ENCODE peak calls at places on chromosomes 5 and 9, in seven cellular contexts. S is HCEC 1CT; J is Right ventricle myocardium superior; M is GM04503; T is ovary; D is effector memory CD8-positive, alpha-beta T cell; L is DMS153. P is an unnamed sample.

GRCh38 chr5:8060235-8061139 is 191.5 kb downstream of the MTRR start:
- DNase-seq in S (no peak), J (no peak), M (no peak), T (no peak), D (no peak), L (peak), P (peak)

GRCh38 chr5:168317521-168318147 is 26.2 kb downstream of the WWC1 start:
- DNase-seq in S (peak), J (no peak), M (peak), T (no peak), D (no peak), L (peak), P (no peak)

GRCh38 chr5:17355585-17356346 is 138.3 kb downstream of the BASP1 start:
- DNase-seq in S (peak), J (no peak), M (no peak), T (no peak), D (no peak), L (no peak), P (no peak)

GRCh38 chr5:120007619-120008018 is 378.3 kb downstream of the FAM170A start:
- DNase-seq in S (no peak), J (no peak), M (no peak), T (no peak), D (no peak), L (no peak), P (no peak)

GRCh38 chr9:37944266-37944650 is 40.3 kb upstream of the SLC25A51 start:
- DNase-seq in S (no peak), J (no peak), M (no peak), T (no peak), D (no peak), L (no peak), P (no peak)

GRCh38 chr5:93583799-93584530 is 943 bp downstream of the NR2F1 start:
- DNase-seq in S (peak), J (peak), M (no peak), T (peak), D (no peak), L (peak), P (no peak)

GRCh38 chr5:119177226-119177625 is 106.3 kb downstream of the DMXL1 start:
- DNase-seq in S (no peak), J (no peak), M (no peak), T (no peak), D (no peak), L (no peak), P (no peak)

GRCh38 chr5:141848771-141849370 is 29.3 kb downstream of the PCDH1 start:
- DNase-seq in S (peak), J (peak), M (no peak), T (peak), D (no peak), L (peak), P (no peak)

GRCh38 chr5:166088389-166089039 is 2202.9 kb upstream of the WWC1 start:
- DNase-seq in S (no peak), J (no peak), M (no peak), T (no peak), D (no peak), L (no peak), P (no peak)

GRCh38 chr9:80550181-80550580 is 978.4 kb downstream of the TLE4 start:
- DNase-seq in S (peak), J (no peak), M (no peak), T (no peak), D (no peak), L (no peak), P (no peak)

GRCh38 chr5:151448038-151448985 is 909 bp downstream of the SLC36A1 start:
- DNase-seq in S (no peak), J (no peak), M (no peak), T (no peak), D (no peak), L (no peak), P (peak)

GRCh38 chr9:81489048-81489447 is 200.3 kb downstream of the TLE1 start:
- DNase-seq in S (no peak), J (no peak), M (no peak), T (no peak), D (no peak), L (no peak), P (no peak)